ENCODE peak calls at places on chromosomes 7 and 10, in nine cellular contexts. W is iris pigment epithelial cell, K is GM10248, E is NCI-H2029 treated with DMSO at 0.1 percent for 48 hours, F is GM04504, L is epithelial cell of esophagus, P is mucosa of gallbladder, A is H9, J is ELR. Q is an unnamed sample.

GRCh38 chr10:13693783-13694450 is 107.2 kb downstream of the PRPF18 start:
- DNase-seq in L (no peak), J (no peak), A (no peak), W (no peak), E (no peak), K (no peak), P (no peak), F (no peak), Q (no peak)

GRCh38 chr10:118343115-118343514 is 991 bp upstream of the FAM204A start:
- DNase-seq in P (no peak), A (no peak), J (peak), L (peak), K (no peak), F (no peak), E (no peak), W (peak), Q (no peak)

GRCh38 chr10:125878957-125879835 is 1.9 kb downstream of the DHX32 start:
- DNase-seq in E (no peak), J (peak), W (peak), P (no peak), A (no peak), L (peak), F (peak), K (no peak), Q (no peak)

GRCh38 chr10:89283988-89284475 is 17.8 kb upstream of the IFIT2 start:
- DNase-seq in J (peak), P (peak), E (no peak), L (peak), A (peak), F (peak), K (no peak), W (peak), Q (no peak)

GRCh38 chr7:55048221-55048859 is 29.5 kb downstream of the EGFR start:
- DNase-seq in J (no peak), K (no peak), A (no peak), P (no peak), L (peak), E (peak), W (no peak), F (no peak), Q (no peak)

GRCh38 chr10:2925631-2926030 is 141.7 kb upstream of the PFKP start:
- DNase-seq in E (peak), J (peak), L (peak), A (no peak), K (no peak), F (no peak), P (peak), W (peak), Q (no peak)

GRCh38 chr7:37211097-37211496 is 237.6 kb downstream of the ELMO1 start:
- DNase-seq in L (peak), J (no peak), W (peak), A (no peak), K (no peak), E (no peak), F (peak), P (peak), Q (no peak)

GRCh38 chr7:98872328-98872924 is 2.6 kb upstream of the TMEM130 start:
- DNase-seq in E (no peak), A (no peak), K (no peak), W (no peak), P (no peak), J (peak), F (no peak), L (peak), Q (no peak)

GRCh38 chr7:155862516-155863257 is 50.4 kb upstream of the SHH start:
- DNase-seq in E (no peak), A (peak), J (no peak), P (peak), F (no peak), W (no peak), K (no peak), L (no peak), Q (no peak)

GRCh38 chr10:92657024-92657423 is 32.7 kb upstream of the HHEX start:
- DNase-seq in W (peak), K (no peak), L (no peak), E (no peak), J (peak), A (no peak), P (no peak), F (no peak), Q (no peak)

GRCh38 chr7:143387156-143387975 is 6.2 kb downstream of the ZYX start:
- DNase-seq in J (no peak), F (no peak), E (no peak), A (peak), P (no peak), L (no peak), K (no peak), W (no peak), Q (no peak)

GRCh38 chr7:101588131-101588935 is 40.8 kb downstream of the MYL10 start:
- DNase-seq in F (no peak), J (no peak), A (no peak), E (no peak), L (no peak), K (peak), W (no peak), P (no peak), Q (no peak)

GRCh38 chr10:44068716-44069482 is 316.0 kb downstream of the CXCL12 start:
- DNase-seq in P (no peak), K (no peak), J (no peak), E (no peak), A (no peak), L (no peak), W (no peak), F (no peak), Q (no peak)

GRCh38 chr10:104331208-104331838 is 6.9 kb downstream of the ITPRIP start:
- DNase-seq in P (no peak), K (no peak), J (peak), F (no peak), E (no peak), A (peak), L (peak), W (peak), Q (no peak)

GRCh38 chr10:119862524-119862923 is 10.1 kb downstream of the MCMBP start:
- DNase-seq in E (no peak), J (no peak), A (no peak), W (no peak), P (no peak), F (no peak), L (no peak), K (no peak), Q (no peak)

GRCh38 chr7:17123020-17123419 is 175.4 kb upstream of the AHR start:
- DNase-seq in L (peak), P (no peak), J (peak), F (peak), E (no peak), A (no peak), K (no peak), W (peak), Q (no peak)

GRCh38 chr10:9175200-9175599 is 1120.7 kb downstream of the GATA3 start:
- DNase-seq in P (no peak), W (no peak), F (no peak), A (no peak), K (no peak), E (no peak), L (peak), J (no peak), Q (no peak)

GRCh38 chr7:40470111-40470736 is 335.4 kb downstream of the SUGCT start:
- DNase-seq in A (no peak), E (no peak), J (peak), F (no peak), K (no peak), W (peak), L (peak), P (no peak), Q (no peak)

GRCh38 chr10:44908936-44909335 is 2.2 kb upstream of the TMEM72 start:
- DNase-seq in L (no peak), J (no peak), P (peak), E (no peak), F (no peak), W (no peak), A (no peak), K (no peak), Q (no peak)

GRCh38 chr7:45599851-45600706 is 25.9 kb downstream of the ADCY1 start:
- DNase-seq in J (no peak), A (peak), P (no peak), E (no peak), F (no peak), K (no peak), W (no peak), L (no peak), Q (no peak)

GRCh38 chr10:91340613-91341362 is 69.4 kb upstream of the HECTD2 start:
- DNase-seq in K (no peak), P (no peak), W (peak), F (peak), L (peak), E (no peak), A (no peak), J (peak), Q (no peak)